ENCODE peak calls at places on chromosomes 2 and 18, in five cellular contexts. E is kidney epithelial cell, K is A549, I is neural progenitor cell, N is HCT116. O is an unnamed sample.

GRCh38 chr2:140504596-140504995 is 1626.2 kb downstream of the LRP1B start:
- DNase-seq in E (no peak), K (no peak), I (no peak), N (no peak), O (no peak)

GRCh38 chr2:12451726-12452125 is 265.0 kb upstream of the TRIB2 start:
- DNase-seq in E (no peak), K (no peak), I (no peak), N (no peak), O (no peak)

GRCh38 chr2:115739574-115739973 is 1297.1 kb downstream of the DPP10 start:
- DNase-seq in E (no peak), K (no peak), I (peak; percentile 40), N (no peak), O (no peak)

GRCh38 chr2:26570083-26570430 is 71.1 kb downstream of the CIB4 start:
- DNase-seq in E (no peak), K (no peak), I (no peak), N (no peak), O (no peak)

GRCh38 chr2:17934721-17935120 is 56.3 kb downstream of the KCNS3 start:
- DNase-seq in E (no peak), K (no peak), I (no peak), N (no peak), O (no peak)

GRCh38 chr2:120398961-120399888 is 53.3 kb downstream of the INHBB start:
- DNase-seq in E (peak; percentile 61), K (peak; percentile 94), I (no peak), N (peak; percentile 41), O (peak; percentile 29)

GRCh38 chr18:65269375-65269774 is 481.4 kb upstream of the CDH7 start:
- DNase-seq in E (no peak), K (no peak), I (no peak), N (no peak), O (no peak)

GRCh38 chr2:215136669-215137328 is 1.6 kb downstream of the ABCA12 start:
- DNase-seq in E (no peak), K (no peak), I (no peak), N (no peak), O (no peak)

GRCh38 chr2:48483506-48483905 is 46.4 kb upstream of the STON1 start:
- DNase-seq in E (no peak), K (no peak), I (no peak), N (no peak), O (no peak)

GRCh38 chr2:235802542-235802941 is 308.7 kb downstream of the AGAP1 start:
- DNase-seq in E (no peak), K (no peak), I (no peak), N (no peak), O (no peak)

GRCh38 chr18:46042571-46043123 is 29.4 kb downstream of the PSTPIP2 start:
- DNase-seq in E (peak; percentile 35), K (no peak), I (no peak), N (no peak), O (no peak)

GRCh38 chr2:9465170-9465569 is 9.2 kb upstream of the IAH1 start:
- DNase-seq in E (no peak), K (no peak), I (no peak), N (no peak), O (no peak)

GRCh38 chr2:15127251-15127650 is 433.9 kb downstream of the NBAS start:
- DNase-seq in E (no peak), K (no peak), I (no peak), N (no peak), O (no peak)

GRCh38 chr2:240432820-240433801 is 2.4 kb upstream of the GPC1 start:
- DNase-seq in E (no peak), K (no peak), I (no peak), N (no peak), O (no peak)

GRCh38 chr2:233912799-233913423 is 4.3 kb upstream of the TRPM8 start:
- DNase-seq in E (peak; percentile 19), K (peak; percentile 12), I (peak; percentile 70), N (no peak), O (no peak)

GRCh38 chr2:28633739-28634138 is 117.9 kb upstream of the PPP1CB start:
- DNase-seq in E (peak; percentile 72), K (no peak), I (peak; percentile 46), N (no peak), O (no peak)

GRCh38 chr2:74584088-74584645 is 29.6 kb downstream of the DOK1 start:
- DNase-seq in E (no peak), K (no peak), I (no peak), N (no peak), O (no peak)

GRCh38 chr2:214410918-214411554 is at the start of gene VWC2L:
- DNase-seq in E (peak; percentile 48), K (peak; percentile 1), I (peak; percentile 92), N (peak; percentile 22), O (peak; percentile 25)

GRCh38 chr2:19035238-19035637 is 323.2 kb downstream of the OSR1 start:
- DNase-seq in E (no peak), K (no peak), I (no peak), N (no peak), O (no peak)

GRCh38 chr2:64848945-64849344 is 140.3 kb upstream of the SLC1A4 start:
- DNase-seq in E (no peak), K (no peak), I (no peak), N (no peak), O (no peak)

GRCh38 chr18:32767400-32767799 is 5.4 kb downstream of the KLHL14 start:
- DNase-seq in E (no peak), K (no peak), I (no peak), N (no peak), O (no peak)

DNA sequence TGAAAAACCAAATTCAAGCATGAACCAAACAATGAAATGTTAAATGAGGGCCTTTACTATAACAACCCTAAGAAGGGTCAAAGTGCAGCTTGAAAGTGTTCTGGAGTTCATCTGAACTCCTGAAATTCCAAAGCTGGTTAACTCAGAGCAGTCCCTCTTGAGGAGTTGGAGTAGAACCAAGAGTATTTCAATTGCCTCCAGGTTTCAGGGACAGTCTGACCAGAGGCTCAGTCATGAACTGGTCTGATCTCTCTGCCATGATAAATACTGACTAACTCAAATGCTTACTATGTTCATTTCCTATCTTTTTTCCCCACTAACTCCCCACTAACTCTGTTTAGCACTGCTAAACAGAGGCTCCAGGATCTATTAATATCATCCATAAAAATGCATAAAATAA is 2.7 kb downstream of the STARD7 start:
- DNase-seq in E (no peak), K (no peak), I (no peak), N (no peak), O (no peak)
- H3K4me3 ChIP-seq in E (no peak overlapping the region), K (no peak overlapping the region), I (peak overlapping the region; percentile 4), N (no peak overlapping the region), O (peak overlapping the region; percentile 24)

GRCh38 chr2:36404754-36405153 is 49.2 kb downstream of the CRIM1 start:
- DNase-seq in E (no peak), K (no peak), I (no peak), N (no peak), O (no peak)
- TF ChIP-seq CTCF in E (no peak), K (no peak), I (no peak), N (no peak), O (no peak)

GRCh38 chr2:102634831-102635241 is 15.5 kb downstream of the SLC9A2 start:
- DNase-seq in E (no peak), K (no peak), I (no peak), N (no peak), O (no peak)

GRCh38 chr2:102636283-102636907 is 17.0 kb downstream of the SLC9A2 start:
- DNase-seq in E (no peak), K (no peak), I (no peak), N (no peak), O (no peak)

GRCh38 chr2:102632380-102633175 is 13.2 kb downstream of the SLC9A2 start:
- DNase-seq in E (no peak), K (no peak), I (no peak), N (no peak), O (no peak)

GRCh38 chr2:102637358-102637757 is 18.0 kb downstream of the SLC9A2 start:
- DNase-seq in E (no peak), K (no peak), I (no peak), N (no peak), O (no peak)

GRCh38 chr2:102635317-102635716 is 16.0 kb downstream of the SLC9A2 start:
- DNase-seq in E (no peak), K (no peak), I (no peak), N (no peak), O (no peak)
- H3K4me3 ChIP-seq in E (no peak overlapping the region), K (no peak overlapping the region), I (no peak overlapping the region), N (no peak overlapping the region), O (no peak overlapping the region)

DNA sequence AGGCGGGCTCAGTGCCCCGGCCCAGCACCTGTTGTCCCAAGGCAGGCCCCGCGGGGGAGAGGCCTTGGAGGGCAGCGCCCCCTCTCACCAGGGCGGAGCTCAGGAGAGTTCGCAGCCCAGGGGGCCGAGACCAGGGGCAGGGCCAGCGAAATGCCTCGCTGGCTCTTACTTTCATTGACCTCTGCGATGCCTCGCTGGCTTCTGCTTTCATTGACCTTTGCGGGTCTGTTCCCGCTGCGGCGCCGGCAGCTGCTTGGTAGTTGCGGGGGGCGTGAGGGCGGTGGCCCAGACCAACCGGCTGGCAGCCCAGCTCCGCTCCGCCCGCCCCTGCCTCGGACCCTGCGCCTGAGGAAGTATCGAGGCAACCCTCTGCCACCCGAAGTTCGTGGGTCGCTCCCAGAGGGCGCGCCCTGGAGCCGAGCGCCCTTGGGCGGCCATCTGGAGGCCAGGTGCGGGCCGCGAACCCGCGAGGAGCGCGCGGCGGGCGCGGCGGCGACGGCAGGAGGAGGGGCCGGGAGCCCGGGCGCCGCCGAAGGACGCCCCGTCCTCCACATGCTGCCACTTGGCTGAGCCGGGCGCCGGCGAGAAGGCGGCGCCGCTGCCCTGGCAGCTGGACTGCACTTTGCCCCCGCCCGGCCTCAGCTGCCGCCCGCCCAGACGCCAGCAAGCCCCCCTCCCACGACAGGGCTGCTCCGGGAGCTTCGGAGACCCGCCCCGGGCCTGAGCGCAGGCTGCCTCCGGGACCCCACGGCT is 118.0 kb upstream of the MSTN start:
- DNase-seq in E (no peak), K (peak; percentile 57), I (peak; percentile 84), N (peak; percentile 44), O (no peak)
- TF ChIP-seq CTCF in E (peak; percentile 63), K (peak; percentile 65), I (peak; percentile 58), N (peak; percentile 76), O (peak; percentile 61)

GRCh38 chr2:24122-24521 is 22.2 kb downstream of the FAM110C start:
- DNase-seq in E (peak; percentile 43), K (no peak), I (no peak), N (no peak), O (no peak)
- H3K4me3 ChIP-seq in E (no peak overlapping the region), K (no peak overlapping the region), I (no peak overlapping the region), N (no peak overlapping the region), O (no peak overlapping the region)

GRCh38 chr2:51707625-51708024 is 675.7 kb upstream of the NRXN1 start:
- DNase-seq in E (no peak), K (no peak), I (no peak), N (no peak), O (no peak)

GRCh38 chr2:51705418-51705817 is 673.5 kb upstream of the NRXN1 start:
- DNase-seq in E (no peak), K (no peak), I (no peak), N (no peak), O (no peak)

GRCh38 chr2:51711761-51712160 is 679.8 kb upstream of the NRXN1 start:
- DNase-seq in E (no peak), K (no peak), I (no peak), N (no peak), O (no peak)

GRCh38 chr2:51706220-51706619 is 674.3 kb upstream of the NRXN1 start:
- DNase-seq in E (no peak), K (no peak), I (no peak), N (no peak), O (no peak)

DNA sequence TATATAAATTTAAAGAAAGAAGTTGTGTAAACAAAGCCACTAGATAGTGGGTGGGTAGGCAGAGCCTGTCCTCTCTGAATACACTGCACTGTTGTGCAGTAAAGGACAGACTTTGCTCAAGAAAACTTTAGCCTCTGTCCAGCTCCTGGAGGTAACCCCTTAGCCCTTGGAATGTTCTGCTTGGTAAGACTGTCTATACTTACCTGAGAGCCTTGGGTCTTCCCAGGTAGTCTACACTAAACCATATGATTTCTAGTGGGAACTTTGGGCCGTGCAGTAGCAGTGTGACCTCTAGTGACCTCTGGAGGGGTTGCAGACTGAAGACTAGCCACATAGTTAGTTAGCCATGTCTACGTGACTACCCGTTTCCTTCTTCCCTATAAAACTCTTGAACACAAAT is 678.3 kb upstream of the NRXN1 start:
- DNase-seq in E (no peak), K (no peak), I (peak; percentile 59), N (peak; percentile 12), O (no peak)
- TF ChIP-seq CTCF in E (peak; percentile 43), K (peak; percentile 16), I (peak; percentile 68), N (no peak), O (peak; percentile 47)

O was measured in epithelial cell of proximal tubule.